ENCODE peak calls at places on chromosomes 12 and 14, in eight cellular contexts. I is lung; H is CD8-positive, alpha-beta memory T cell; S is CD4-positive, CD25-positive, alpha-beta regulatory T cell; B is iPS DF 6.9; L is stomach; Y is A673; Z is IMR-90. R is an unnamed sample. For H3K36me3, the result is how much of the 10 kb centered on the place peaks cover.

GRCh38 chr12:122102331-122102730 is 23.8 kb downstream of the MLXIP start:
- DNase-seq in I (no peak), H (no peak), S (no peak), B (no peak), L (no peak), Y (no peak), Z (peak), R (no peak)

GRCh38 chr14:100393906-100394732 is 71.0 kb downstream of the SLC25A47 start:
- DNase-seq in I (no peak), H (no peak), S (no peak), B (no peak), L (no peak), Y (no peak), Z (no peak), R (no peak)

GRCh38 chr14:81256289-81256960 is 35.7 kb upstream of the GTF2A1 start:
- DNase-seq in I (no peak), H (no peak), S (no peak), B (no peak), L (no peak), Y (no peak), Z (no peak), R (no peak)

GRCh38 chr12:103771466-103771865 is 69.6 kb downstream of the NT5DC3 start:
- DNase-seq in I (peak), H (no peak), S (no peak), B (no peak), L (peak), Y (peak), Z (peak), R (peak)

GRCh38 chr12:111469406-111469805 is 63.7 kb downstream of the SH2B3 start:
- DNase-seq in I (no peak), H (no peak), S (no peak), B (no peak), L (no peak), Y (no peak), Z (peak), R (no peak)

GRCh38 chr12:11147420-11147819 is 13.0 kb upstream of the TAS2R30 start:
- DNase-seq in I (no peak), H (no peak), S (no peak), B (no peak), L (no peak), Y (no peak), Z (no peak), R (no peak)

GRCh38 chr12:110028323-110028722 is 20.0 kb downstream of the C12orf76 start:
- DNase-seq in I (no peak), H (no peak), S (no peak), B (no peak), L (no peak), Y (no peak), Z (no peak), R (no peak)

GRCh38 chr14:99586054-99586760 is 17.8 kb downstream of the CCDC85C start:
- DNase-seq in I (no peak), H (no peak), S (no peak), B (no peak), L (no peak), Y (no peak), Z (no peak), R (no peak)

GRCh38 chr14:24695265-24696241 is 61.6 kb upstream of the GZMB start:
- DNase-seq in I (no peak), H (no peak), S (no peak), B (no peak), L (no peak), Y (no peak), Z (no peak), R (no peak)

GRCh38 chr14:100078997-100079561 is 13.9 kb downstream of the EVL start:
- DNase-seq in I (no peak), H (peak), S (peak), B (no peak), L (peak), Y (peak), Z (peak), R (no peak)

GRCh38 chr12:6946033-6946919 is 2.5 kb downstream of the C12orf57 start:
- DNase-seq in I (peak), H (peak), S (peak), B (no peak), L (peak), Y (no peak), Z (no peak), R (peak)

GRCh38 chr14:36217732-36218131 is 41.2 kb upstream of the PTCSC3 start:
- DNase-seq in I (peak), H (no peak), S (no peak), B (no peak), L (peak), Y (no peak), Z (no peak), R (no peak)

GRCh38 chr12:76787689-76788088 is 23.8 kb downstream of the ZDHHC17 start:
- DNase-seq in I (no peak), H (no peak), S (no peak), B (no peak), L (no peak), Y (no peak), Z (no peak), R (no peak)

GRCh38 chr12:49059385-49060232 is 985 bp downstream of the KMT2D start:
- DNase-seq in I (no peak), H (peak), S (no peak), B (no peak), L (no peak), Y (peak), Z (no peak), R (peak)

GRCh38 chr14:77243853-77244252 is 27.2 kb downstream of the NGB start:
- DNase-seq in I (no peak), H (no peak), S (no peak), B (no peak), L (no peak), Y (no peak), Z (no peak), R (no peak)

GRCh38 chr12:79071498-79071897 is 206.9 kb downstream of the SYT1 start:
- DNase-seq in I (no peak), H (no peak), S (no peak), B (no peak), L (no peak), Y (peak), Z (no peak), R (no peak)

GRCh38 chr14:21917699-21918436 is 244.2 kb upstream of the OR4E1 start:
- DNase-seq in I (no peak), H (peak), S (peak), B (peak), L (peak), Y (peak), Z (peak), R (no peak)

GRCh38 chr12:111322336-111323250 is 46.3 kb downstream of the PHETA1 start:
- DNase-seq in I (no peak), H (no peak), S (no peak), B (no peak), L (no peak), Y (no peak), Z (no peak), R (no peak)

GRCh38 chr12:113239811-113240331 is 18.6 kb downstream of the TPCN1 start:
- DNase-seq in I (no peak), H (no peak), S (no peak), B (no peak), L (no peak), Y (no peak), Z (no peak), R (no peak)

GRCh38 chr14:20503905-20504304 is 1.4 kb upstream of the RNASE10 start:
- DNase-seq in I (no peak), H (no peak), S (no peak), B (no peak), L (no peak), Y (no peak), Z (no peak), R (no peak)

GRCh38 chr12:51269174-51270066 is 795 bp downstream of the SMAGP start:
- DNase-seq in I (peak), H (peak), S (peak), B (no peak), L (peak), Y (peak), Z (no peak), R (peak)

GRCh38 chr12:16606936-16607335 is 974 bp upstream of the LMO3 start:
- DNase-seq in I (no peak), H (no peak), S (no peak), B (no peak), L (no peak), Y (peak), Z (no peak), R (no peak)

GRCh38 chr12:56645717-56646446 is at the start of gene ATP5F1B:
- DNase-seq in I (peak), H (peak), S (peak), B (peak), L (peak), Y (peak), Z (peak), R (peak)

GRCh38 chr12:96497800-96498199 is 8.4 kb downstream of the CFAP54 start:
- DNase-seq in I (no peak), H (no peak), S (no peak), B (no peak), L (no peak), Y (no peak), Z (peak), R (no peak)

GRCh38 chr14:99601301-99601945 is 2.6 kb downstream of the CCDC85C start:
- DNase-seq in I (peak), H (no peak), S (no peak), B (no peak), L (no peak), Y (peak), Z (peak), R (no peak)

GRCh38 chr12:99711246-99711645 is 63.7 kb downstream of the GARIN6 start:
- DNase-seq in I (no peak), H (no peak), S (no peak), B (no peak), L (no peak), Y (no peak), Z (no peak), R (no peak)

GRCh38 chr12:72368719-72369505 is 96.7 kb downstream of the TRHDE start:
- DNase-seq in I (no peak), H (no peak), S (no peak), B (no peak), L (no peak), Y (no peak), Z (peak), R (no peak)

GRCh38 chr14:105845725-105846309 is 319.4 kb downstream of the TMEM121 start:
- DNase-seq in I (no peak), H (no peak), S (no peak), B (no peak), L (no peak), Y (no peak), Z (no peak), R (no peak)
- H3K36me3 ChIP-seq in I (under half), H (under half), S (under half), B (under half), L (under half), Y (under half), Z (under half), R (under half)

DNA sequence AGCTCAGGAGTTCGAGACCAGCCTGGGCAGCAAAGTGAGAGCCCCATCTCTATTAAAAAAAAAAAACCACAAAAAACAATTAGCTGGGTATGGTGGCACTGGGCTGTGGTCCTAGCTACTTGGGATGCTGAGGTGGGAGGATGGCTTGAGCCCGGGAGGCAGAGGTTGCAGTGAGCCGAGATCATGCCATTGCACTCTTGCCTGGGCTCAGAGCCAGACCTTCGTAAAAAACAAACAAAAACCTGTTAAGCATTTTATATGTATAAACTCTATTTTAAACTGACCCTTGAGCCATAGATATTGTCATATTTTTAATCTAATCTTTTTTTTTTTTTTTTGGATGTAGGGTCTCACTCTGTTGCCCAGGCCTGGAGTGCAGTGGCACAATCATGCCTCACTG is 35.7 kb downstream of the DNM1L start:
- DNase-seq in I (no peak), H (no peak), S (no peak), B (no peak), L (no peak), Y (no peak), Z (no peak), R (no peak)
- H3K36me3 ChIP-seq in I (under half), H (under half), S (under half), B (under half), L (under half), Y (under half), Z (under half), R (under half)

GRCh38 chr14:91309756-91310280 is 65.3 kb upstream of the GPR68 start:
- DNase-seq in I (no peak), H (no peak), S (no peak), B (no peak), L (no peak), Y (no peak), Z (no peak), R (no peak)

GRCh38 chr14:91307046-91307445 is 62.5 kb upstream of the GPR68 start:
- DNase-seq in I (no peak), H (no peak), S (no peak), B (no peak), L (no peak), Y (no peak), Z (no peak), R (no peak)

GRCh38 chr14:91306547-91306946 is 62.0 kb upstream of the GPR68 start:
- DNase-seq in I (no peak), H (no peak), S (no peak), B (no peak), L (no peak), Y (no peak), Z (no peak), R (no peak)

GRCh38 chr14:91307652-91308051 is 63.1 kb upstream of the GPR68 start:
- DNase-seq in I (no peak), H (no peak), S (no peak), B (no peak), L (no peak), Y (no peak), Z (no peak), R (no peak)

DNA sequence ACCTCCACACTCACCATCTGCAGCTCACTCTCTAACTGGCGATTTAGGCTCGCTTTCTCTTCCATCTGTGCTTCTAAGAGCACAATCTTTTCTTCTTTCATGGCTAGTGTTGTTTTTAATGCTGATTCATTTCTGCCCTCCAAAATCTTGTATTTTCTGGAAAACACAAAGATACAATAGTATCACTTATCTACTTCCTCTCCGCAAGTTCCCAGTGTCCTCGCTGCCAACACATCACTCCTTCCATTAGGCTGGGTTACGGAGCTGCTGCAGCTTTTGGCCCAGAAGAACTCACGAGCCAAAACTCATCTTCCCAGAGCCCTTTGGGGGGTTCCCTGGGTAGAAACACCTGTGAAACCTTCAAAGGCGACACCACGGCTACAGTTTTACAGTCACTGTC is 63.8 kb upstream of the GPR68 start:
- DNase-seq in I (no peak), H (no peak), S (no peak), B (no peak), L (no peak), Y (no peak), Z (no peak), R (no peak)
- H3K36me3 ChIP-seq in I (half or more), H (half or more), S (half or more), B (under half), L (under half), Y (under half), Z (under half), R (under half)

DNA sequence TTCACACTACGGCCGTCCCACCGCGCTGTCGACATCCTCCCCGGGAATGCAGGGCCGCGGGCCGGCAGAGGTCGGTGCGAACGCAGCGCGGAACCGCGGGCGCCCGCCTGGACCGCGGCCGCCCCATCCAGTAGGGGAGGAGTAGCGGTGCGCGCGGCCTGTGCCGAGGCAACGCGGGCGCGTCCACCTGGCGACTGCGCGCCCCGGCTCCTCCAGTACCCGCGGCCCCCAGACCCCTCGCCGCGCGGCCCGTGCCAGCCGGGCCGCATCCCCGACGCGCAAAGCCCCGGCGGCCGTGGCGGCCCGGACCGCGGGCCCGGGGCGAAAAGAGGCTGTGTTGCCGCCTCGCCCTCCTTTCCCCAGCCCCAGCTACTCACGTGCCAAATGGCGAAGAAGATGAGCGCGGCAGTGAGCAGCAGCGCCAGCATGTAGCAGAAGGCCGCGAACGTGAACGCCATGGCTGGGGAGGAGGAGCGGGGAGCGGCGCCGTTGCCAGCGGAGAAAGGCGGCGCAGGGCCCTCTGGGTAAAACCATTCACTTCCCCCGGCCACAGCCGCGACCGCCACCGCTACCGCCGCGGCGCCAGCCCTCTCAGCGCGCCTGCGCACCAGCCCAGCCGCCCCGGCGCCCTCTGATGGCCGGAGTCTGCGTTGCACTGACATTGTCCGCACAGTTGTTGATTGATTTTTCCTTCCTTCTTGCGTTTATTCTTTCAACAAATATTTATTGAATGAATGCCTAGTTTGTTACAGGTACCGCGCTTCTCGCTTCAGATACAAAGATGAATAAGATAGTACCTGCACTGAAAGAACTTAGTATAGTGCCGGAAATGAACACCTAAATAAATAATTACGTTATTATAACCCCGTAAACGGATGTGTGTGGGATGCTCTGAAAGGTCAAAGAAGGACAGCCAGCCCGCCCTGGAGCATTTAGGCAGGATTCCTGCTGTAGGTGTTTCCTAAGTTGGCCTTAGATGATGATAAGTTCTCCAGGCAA is at the start of gene CNIH1:
- DNase-seq in I (peak), H (peak), S (peak), B (no peak), L (peak), Y (peak), Z (peak), R (peak)
- H3K36me3 ChIP-seq in I (under half), H (under half), S (under half), B (under half), L (under half), Y (under half), Z (under half), R (under half)

R was measured in pancreas.